ENCODE peak calls at places on chromosomes 13 and 19, in five cellular contexts. I is tibial artery, L is GM12892, X is brain microvascular endothelial cell, J is GM04503. O is an unnamed sample.

GRCh38 chr13:68056816-68057710 is 826.9 kb upstream of the PCDH9 start:
- DNase-seq in X (peak; percentile 67), J (no peak), I (no peak), L (no peak), O (no peak)

GRCh38 chr13:32476021-32476731 is 48.2 kb upstream of the N4BP2L1 start:
- DNase-seq in I (no peak), L (no peak), J (no peak), X (no peak), O (no peak)

GRCh38 chr13:24185591-24186232 is 25.2 kb downstream of the SPATA13 start:
- DNase-seq in J (no peak), L (no peak), X (no peak), I (no peak), O (no peak)

GRCh38 chr13:54078271-54078670 is 1049.7 kb downstream of the OLFM4 start:
- DNase-seq in L (no peak), I (no peak), X (no peak), J (no peak), O (no peak)

GRCh38 chr13:47087841-47088240 is 191.0 kb upstream of the HTR2A start:
- DNase-seq in X (peak; percentile 63), L (no peak), J (peak; percentile 47), I (no peak), O (no peak)

GRCh38 chr13:80168089-80168850 is 172.7 kb downstream of the SPRY2 start:
- DNase-seq in X (no peak), J (no peak), I (no peak), L (no peak), O (no peak)

GRCh38 chr19:53102701-53103140 is 501 bp downstream of the ZNF160 start:
- DNase-seq in X (peak; percentile 28), J (peak; percentile 18), I (no peak), L (peak; percentile 33), O (no peak)

GRCh38 chr19:2680808-2681207 is 21.7 kb downstream of the GNG7 start:
- DNase-seq in J (no peak), L (no peak), I (no peak), X (no peak), O (no peak)

GRCh38 chr19:17035842-17036424 is 9.3 kb upstream of the CPAMD8 start:
- DNase-seq in I (peak; percentile 50), L (no peak), J (no peak), X (no peak), O (no peak)

GRCh38 chr19:49652723-49653465 is 10.9 kb downstream of the SCAF1 start:
- DNase-seq in I (no peak), J (no peak), L (no peak), X (no peak), O (no peak)